ENCODE peak calls at places on chromosomes 3 and 15, in six cellular contexts. B is mammary epithelial cell; U is neural progenitor cell; H is CD4-positive, CD25-positive, alpha-beta regulatory T cell; R is adrenal gland; W is aorta. M is an unnamed sample.

GRCh38 chr3:37693791-37694194 is 167.9 kb upstream of the CTDSPL start:
- DNase-seq in B (no peak), U (no peak), H (no peak), R (no peak), W (no peak), M (no peak)

GRCh38 chr3:30426319-30426993 is 179.9 kb upstream of the TGFBR2 start:
- DNase-seq in B (no peak), U (peak), H (no peak), R (peak), W (peak), M (no peak)

GRCh38 chr15:62545392-62546227 is 380.5 kb upstream of the C2CD4B start:
- DNase-seq in B (peak), U (no peak), H (no peak), R (no peak), W (no peak), M (peak)

GRCh38 chr3:45437388-45437787 is 49.0 kb downstream of the LARS2 start:
- DNase-seq in B (no peak), U (no peak), H (no peak), R (no peak), W (no peak), M (no peak)

GRCh38 chr3:111080357-111080937 is 8.8 kb downstream of the NECTIN3 start:
- DNase-seq in B (peak), U (peak), H (no peak), R (no peak), W (no peak), M (no peak)

GRCh38 chr3:8990266-8991215 is 27.3 kb upstream of the RAD18 start:
- DNase-seq in B (no peak), U (peak), H (no peak), R (no peak), W (no peak), M (no peak)

GRCh38 chr3:35529337-35529736 is 110.0 kb upstream of the ARPP21 start:
- DNase-seq in B (no peak), U (no peak), H (no peak), R (no peak), W (no peak), M (no peak)

GRCh38 chr3:11509175-11510000 is 134.3 kb downstream of the VGLL4 start:
- DNase-seq in B (no peak), U (peak), H (no peak), R (peak), W (peak), M (no peak)

GRCh38 chr15:68610825-68611224 is 32.0 kb downstream of the CORO2B start:
- DNase-seq in B (no peak), U (no peak), H (no peak), R (no peak), W (no peak), M (no peak)

GRCh38 chr3:58991623-58992022 is 58.2 kb downstream of the CFAP20DC start:
- DNase-seq in B (no peak), U (peak), H (no peak), R (no peak), W (no peak), M (no peak)

GRCh38 chr3:119613872-119614271 is 16.2 kb downstream of the PLA1A start:
- DNase-seq in B (no peak), U (no peak), H (no peak), R (no peak), W (no peak), M (no peak)

GRCh38 chr3:123343296-123344174 is 105.4 kb downstream of the ADCY5 start:
- DNase-seq in B (no peak), U (no peak), H (no peak), R (no peak), W (no peak), M (no peak)

GRCh38 chr3:189967254-189967865 is 153.3 kb downstream of the P3H2 start:
- DNase-seq in B (peak), U (peak), H (no peak), R (peak), W (no peak), M (no peak)

GRCh38 chr3:71226565-71227281 is 356.8 kb downstream of the FOXP1 start:
- DNase-seq in B (no peak), U (no peak), H (peak), R (no peak), W (peak), M (no peak)

GRCh38 chr3:52122491-52122890 is 31.7 kb downstream of the POC1A start:
- DNase-seq in B (no peak), U (no peak), H (no peak), R (no peak), W (peak), M (no peak)

GRCh38 chr3:52123106-52123708 is 31.0 kb downstream of the POC1A start:
- DNase-seq in B (peak), U (peak), H (peak), R (peak), W (peak), M (no peak)

GRCh38 chr3:52121459-52121795 is 32.8 kb downstream of the POC1A start:
- DNase-seq in B (no peak), U (no peak), H (no peak), R (no peak), W (peak), M (no peak)

GRCh38 chr3:52120576-52121458 is 33.4 kb downstream of the POC1A start:
- DNase-seq in B (peak), U (no peak), H (no peak), R (no peak), W (peak), M (no peak)

DNA sequence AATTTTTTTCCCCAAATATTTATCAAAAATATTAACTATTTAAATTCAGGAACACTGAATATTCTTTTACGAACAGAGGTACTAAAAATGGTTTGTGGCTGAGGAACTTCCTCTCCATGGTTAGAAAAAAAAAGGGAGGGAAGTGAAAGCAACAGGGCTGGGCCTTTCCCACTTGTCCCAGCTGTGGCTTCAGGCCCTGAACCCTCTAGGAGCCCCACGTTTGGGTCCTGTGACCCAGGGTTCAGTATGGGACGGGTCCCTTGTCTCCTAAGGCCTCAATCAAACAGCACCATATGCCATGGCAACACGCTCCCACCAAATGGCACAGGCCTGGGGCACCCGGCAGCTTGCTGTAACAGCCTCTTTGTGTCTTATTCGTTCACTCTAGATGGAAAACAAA is 32.4 kb downstream of the POC1A start:
- DNase-seq in B (no peak), U (no peak), H (no peak), R (no peak), W (peak), M (no peak)
- H3K27ac ChIP-seq in B (no peak), U (no peak), H (no peak), R (peak), W (no peak), M (no peak)

GRCh38 chr15:59176653-59177444 is 29.8 kb upstream of the LDHAL6B start:
- DNase-seq in B (no peak), U (no peak), H (no peak), R (no peak), W (no peak), M (no peak)

GRCh38 chr15:59174161-59174845 is 32.3 kb upstream of the LDHAL6B start:
- DNase-seq in B (no peak), U (no peak), H (no peak), R (no peak), W (no peak), M (no peak)

GRCh38 chr15:59178151-59178705 is 28.4 kb upstream of the LDHAL6B start:
- DNase-seq in B (no peak), U (no peak), H (no peak), R (no peak), W (no peak), M (no peak)

GRCh38 chr15:59174846-59175831 is 31.5 kb upstream of the LDHAL6B start:
- DNase-seq in B (peak), U (peak), H (no peak), R (peak), W (peak), M (no peak)

DNA sequence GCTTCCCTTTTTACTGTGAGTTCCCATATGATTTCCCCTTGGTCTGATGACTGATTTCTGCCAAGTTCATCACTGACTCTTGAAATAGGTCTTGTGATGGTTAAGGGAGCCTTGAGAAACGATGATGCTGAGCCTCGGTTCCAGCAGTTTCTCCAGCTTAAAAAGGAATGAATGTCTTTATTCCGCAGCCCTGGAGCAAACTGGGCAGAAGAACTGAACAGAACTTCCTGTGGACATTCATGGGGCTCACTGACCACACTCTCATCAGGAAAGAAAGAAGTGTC is 29.3 kb upstream of the LDHAL6B start:
- DNase-seq in B (no peak), U (no peak), H (no peak), R (no peak), W (no peak), M (no peak)
- H3K27ac ChIP-seq in B (no peak), U (no peak), H (no peak), R (no peak), W (no peak), M (no peak)

GRCh38 chr3:99883693-99884092 is 66.0 kb downstream of the CMSS1 start:
- DNase-seq in B (no peak), U (no peak), H (no peak), R (no peak), W (no peak), M (no peak)

GRCh38 chr3:99883138-99883461 is 65.4 kb downstream of the CMSS1 start:
- DNase-seq in B (no peak), U (no peak), H (no peak), R (no peak), W (no peak), M (no peak)

GRCh38 chr3:99882436-99883137 is 64.9 kb downstream of the CMSS1 start:
- DNase-seq in B (no peak), U (no peak), H (no peak), R (no peak), W (no peak), M (no peak)

GRCh38 chr3:99879275-99879674 is 61.6 kb downstream of the CMSS1 start:
- DNase-seq in B (no peak), U (no peak), H (no peak), R (no peak), W (no peak), M (no peak)

GRCh38 chr3:99881121-99881524 is 63.5 kb downstream of the CMSS1 start:
- DNase-seq in B (no peak), U (no peak), H (no peak), R (no peak), W (no peak), M (no peak)
- H3K27ac ChIP-seq in B (no peak), U (no peak), H (no peak), R (peak), W (no peak), M (no peak)

GRCh38 chr3:197881601-197882000 is 68.4 kb upstream of the RPL35A start:
- DNase-seq in B (no peak), U (peak), H (no peak), R (no peak), W (no peak), M (no peak)
- H3K27ac ChIP-seq in B (no peak), U (peak), H (no peak), R (no peak), W (no peak), M (no peak)

GRCh38 chr15:51869074-51869425 is 39.6 kb downstream of the TMOD3 start:
- DNase-seq in B (peak), U (no peak), H (no peak), R (no peak), W (no peak), M (no peak)
- H3K27ac ChIP-seq in B (peak), U (no peak), H (no peak), R (no peak), W (no peak), M (peak)

DNA sequence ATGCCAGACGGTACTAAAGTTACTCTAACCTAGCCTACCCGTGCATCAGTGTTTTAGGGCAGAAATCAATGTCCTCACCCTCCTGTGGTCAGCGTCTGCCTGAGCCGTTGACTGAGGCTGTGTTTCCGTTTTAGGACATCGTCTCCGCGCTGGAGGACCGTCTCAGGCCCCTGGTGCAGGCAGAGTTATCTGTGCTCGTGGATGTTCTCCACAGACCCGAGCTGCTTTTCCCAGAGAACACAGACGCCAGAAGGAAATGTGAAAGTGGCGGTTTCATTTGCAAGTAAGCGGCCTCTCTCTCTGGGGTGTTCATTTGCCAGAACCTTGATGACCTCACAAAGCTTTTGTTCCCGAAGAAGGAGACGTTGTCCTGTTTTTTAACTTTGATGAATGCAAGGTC is 217.0 kb downstream of the ITPR1 start:
- DNase-seq in B (no peak), U (no peak), H (no peak), R (no peak), W (no peak), M (no peak)
- H3K27ac ChIP-seq in B (no peak), U (no peak), H (no peak), R (no peak), W (no peak), M (no peak)

DNA sequence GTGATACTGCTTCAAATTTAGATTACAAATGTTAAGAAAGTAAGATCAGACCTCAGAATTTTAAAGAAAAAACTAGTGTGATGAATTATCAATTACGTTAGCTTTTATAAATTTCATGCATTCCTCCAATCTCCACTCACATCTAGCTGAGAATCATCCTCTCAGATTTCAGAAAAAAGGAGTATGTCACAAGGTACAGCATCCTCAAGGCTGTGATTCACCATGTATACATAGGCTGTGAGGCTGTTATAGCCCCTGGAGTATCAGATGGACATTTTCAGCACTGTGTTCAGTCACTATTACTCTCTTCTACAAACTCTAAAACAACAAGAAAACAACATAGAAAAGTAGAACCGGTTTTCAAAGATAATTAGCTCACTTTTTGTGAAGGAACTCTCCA is 214.4 kb downstream of the PCCB start:
- DNase-seq in B (peak), U (no peak), H (no peak), R (no peak), W (no peak), M (no peak)
- H3K27ac ChIP-seq in B (no peak), U (no peak), H (no peak), R (no peak), W (no peak), M (no peak)

GRCh38 chr15:93866441-93866840 is 364.9 kb upstream of the MCTP2 start:
- DNase-seq in B (no peak), U (no peak), H (no peak), R (no peak), W (no peak), M (no peak)
- H3K27ac ChIP-seq in B (no peak), U (no peak), H (no peak), R (no peak), W (no peak), M (no peak)

GRCh38 chr15:51067510-51067909 is 27.2 kb downstream of the TNFAIP8L3 start:
- DNase-seq in B (no peak), U (no peak), H (no peak), R (no peak), W (no peak), M (no peak)
- H3K27ac ChIP-seq in B (no peak), U (no peak), H (no peak), R (no peak), W (no peak), M (no peak)

GRCh38 chr3:29181872-29182271 is 99.0 kb upstream of the RBMS3 start:
- DNase-seq in B (no peak), U (no peak), H (no peak), R (no peak), W (no peak), M (no peak)

GRCh38 chr3:29186131-29186599 is 94.7 kb upstream of the RBMS3 start:
- DNase-seq in B (peak), U (no peak), H (no peak), R (no peak), W (no peak), M (peak)

GRCh38 chr3:29181149-29181780 is 99.6 kb upstream of the RBMS3 start:
- DNase-seq in B (no peak), U (no peak), H (no peak), R (no peak), W (no peak), M (no peak)

GRCh38 chr3:29185706-29186105 is 95.2 kb upstream of the RBMS3 start:
- DNase-seq in B (peak), U (no peak), H (no peak), R (no peak), W (no peak), M (no peak)

DNA sequence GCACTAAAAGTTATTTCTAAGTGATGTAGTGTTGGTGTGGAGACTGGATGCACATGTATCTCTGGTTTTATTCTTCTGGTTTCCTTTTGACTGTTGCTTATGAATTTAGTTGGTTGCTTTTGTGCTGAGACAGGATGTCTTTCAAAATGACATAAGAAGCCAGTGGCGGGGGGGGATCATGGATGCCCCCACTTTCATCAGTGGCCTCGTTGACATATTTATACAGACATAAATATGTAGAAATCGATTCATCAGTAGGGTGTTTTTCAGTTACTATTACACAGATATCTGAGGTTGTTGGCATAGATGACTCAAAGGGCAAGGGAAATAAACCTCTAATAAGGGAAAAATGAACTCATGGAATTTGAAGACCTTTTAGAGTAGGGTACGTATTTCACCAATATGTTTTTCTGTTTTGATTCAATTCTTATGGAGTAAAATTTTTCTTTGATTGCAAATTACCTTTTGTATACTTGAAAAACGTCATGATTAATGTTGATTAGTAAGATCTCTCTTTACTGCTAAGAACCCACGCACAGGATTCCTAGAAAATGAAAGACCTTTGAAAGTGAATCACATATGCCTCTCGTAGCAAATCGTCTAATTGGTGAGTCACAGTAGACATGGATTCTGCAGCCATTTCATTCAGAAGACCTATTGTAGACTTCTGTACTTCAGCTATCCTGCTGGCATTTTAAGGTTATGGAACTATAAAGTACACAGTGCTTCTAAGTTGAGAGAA is 97.4 kb upstream of the RBMS3 start:
- DNase-seq in B (peak), U (no peak), H (no peak), R (no peak), W (no peak), M (no peak)
- H3K27ac ChIP-seq in B (no peak), U (no peak), H (no peak), R (no peak), W (no peak), M (no peak)

M was measured in epithelial cell of prostate.